ENCODE peak calls at places on chromosomes 4 and X, in six cellular contexts. One of them, this sample, is unnamed.

GRCh38 chrX:2451456-2452316 is 49.1 kb downstream of the DHRSX start:
- DNase-seq in neural crest cell: no peak
- DNase-seq in DMS79 treated with DMSO at 0.1 percent for 48 hours: no peak
- DNase-seq in occipital lobe: no peak
- DNase-seq in activated naive CD4-positive, alpha-beta T cell treated with anti-CD3 and anti-CD28 coated beads, Interleukin-2, amount 10 ng/mL, durations not matched to agents 7 days and 5 days: no peak
- DNase-seq in cardiac fibroblast: peak; percentile 52
- DNase-seq in this sample: peak; percentile 61

GRCh38 chr4:187027231-187027760 is 303.6 kb upstream of the FAT1 start:
- DNase-seq in activated naive CD4-positive, alpha-beta T cell treated with anti-CD3 and anti-CD28 coated beads, Interleukin-2, amount 10 ng/mL, durations not matched to agents 7 days and 5 days: no peak
- DNase-seq in cardiac fibroblast: no peak
- DNase-seq in occipital lobe: no peak
- DNase-seq in neural crest cell: no peak
- DNase-seq in DMS79 treated with DMSO at 0.1 percent for 48 hours: no peak
- DNase-seq in this sample: no peak

GRCh38 chrX:53003111-53003510 is 44.8 kb upstream of the FAM156A start:
- DNase-seq in DMS79 treated with DMSO at 0.1 percent for 48 hours: no peak
- DNase-seq in cardiac fibroblast: peak; percentile 25
- DNase-seq in activated naive CD4-positive, alpha-beta T cell treated with anti-CD3 and anti-CD28 coated beads, Interleukin-2, amount 10 ng/mL, durations not matched to agents 7 days and 5 days: no peak
- DNase-seq in neural crest cell: no peak
- DNase-seq in occipital lobe: no peak
- DNase-seq in this sample: no peak

GRCh38 chrX:42269186-42269585 is 345.8 kb upstream of the CASK start:
- DNase-seq in neural crest cell: no peak
- DNase-seq in cardiac fibroblast: peak; percentile 29
- DNase-seq in activated naive CD4-positive, alpha-beta T cell treated with anti-CD3 and anti-CD28 coated beads, Interleukin-2, amount 10 ng/mL, durations not matched to agents 7 days and 5 days: no peak
- DNase-seq in occipital lobe: no peak
- DNase-seq in DMS79 treated with DMSO at 0.1 percent for 48 hours: no peak
- DNase-seq in this sample: no peak

GRCh38 chrX:48794993-48795501 is 6.8 kb upstream of the HDAC6 start:
- DNase-seq in cardiac fibroblast: peak; percentile 69
- DNase-seq in neural crest cell: no peak
- DNase-seq in DMS79 treated with DMSO at 0.1 percent for 48 hours: no peak
- DNase-seq in occipital lobe: no peak
- DNase-seq in activated naive CD4-positive, alpha-beta T cell treated with anti-CD3 and anti-CD28 coated beads, Interleukin-2, amount 10 ng/mL, durations not matched to agents 7 days and 5 days: no peak
- DNase-seq in this sample: peak; percentile 53

GRCh38 chr4:160724063-160724462 is 1439.7 kb downstream of the FSTL5 start:
- DNase-seq in cardiac fibroblast: no peak
- DNase-seq in occipital lobe: no peak
- DNase-seq in neural crest cell: no peak
- DNase-seq in activated naive CD4-positive, alpha-beta T cell treated with anti-CD3 and anti-CD28 coated beads, Interleukin-2, amount 10 ng/mL, durations not matched to agents 7 days and 5 days: no peak
- DNase-seq in DMS79 treated with DMSO at 0.1 percent for 48 hours: no peak
- DNase-seq in this sample: no peak

GRCh38 chr4:8414377-8414776 is 26.1 kb downstream of the ACOX3 start:
- DNase-seq in cardiac fibroblast: no peak
- DNase-seq in activated naive CD4-positive, alpha-beta T cell treated with anti-CD3 and anti-CD28 coated beads, Interleukin-2, amount 10 ng/mL, durations not matched to agents 7 days and 5 days: peak; percentile 45
- DNase-seq in neural crest cell: no peak
- DNase-seq in DMS79 treated with DMSO at 0.1 percent for 48 hours: no peak
- DNase-seq in occipital lobe: no peak
- DNase-seq in this sample: no peak

GRCh38 chr4:81844717-81845116 is 373.0 kb upstream of the RASGEF1B start:
- DNase-seq in activated naive CD4-positive, alpha-beta T cell treated with anti-CD3 and anti-CD28 coated beads, Interleukin-2, amount 10 ng/mL, durations not matched to agents 7 days and 5 days: peak; percentile 82
- DNase-seq in cardiac fibroblast: peak; percentile 82
- DNase-seq in neural crest cell: peak; percentile 68
- DNase-seq in occipital lobe: peak; percentile 31
- DNase-seq in DMS79 treated with DMSO at 0.1 percent for 48 hours: peak; percentile 28
- DNase-seq in this sample: peak; percentile 17

GRCh38 chr4:86497980-86498379 is 96.1 kb upstream of the PTPN13 start:
- DNase-seq in DMS79 treated with DMSO at 0.1 percent for 48 hours: no peak
- DNase-seq in cardiac fibroblast: peak; percentile 15
- DNase-seq in neural crest cell: no peak
- DNase-seq in occipital lobe: no peak
- DNase-seq in activated naive CD4-positive, alpha-beta T cell treated with anti-CD3 and anti-CD28 coated beads, Interleukin-2, amount 10 ng/mL, durations not matched to agents 7 days and 5 days: no peak
- DNase-seq in this sample: no peak

GRCh38 chr4:2292679-2293108 is 30.8 kb upstream of the MXD4 start:
- DNase-seq in DMS79 treated with DMSO at 0.1 percent for 48 hours: no peak
- DNase-seq in activated naive CD4-positive, alpha-beta T cell treated with anti-CD3 and anti-CD28 coated beads, Interleukin-2, amount 10 ng/mL, durations not matched to agents 7 days and 5 days: no peak
- DNase-seq in neural crest cell: no peak
- DNase-seq in cardiac fibroblast: peak; percentile 25
- DNase-seq in occipital lobe: no peak
- DNase-seq in this sample: peak; percentile 34

GRCh38 chr4:26132858-26133257 is 188.0 kb upstream of the RBPJ start:
- DNase-seq in activated naive CD4-positive, alpha-beta T cell treated with anti-CD3 and anti-CD28 coated beads, Interleukin-2, amount 10 ng/mL, durations not matched to agents 7 days and 5 days: no peak
- DNase-seq in cardiac fibroblast: no peak
- DNase-seq in occipital lobe: no peak
- DNase-seq in neural crest cell: no peak
- DNase-seq in DMS79 treated with DMSO at 0.1 percent for 48 hours: no peak
- DNase-seq in this sample: no peak

GRCh38 chr4:7964890-7965662 is 25.4 kb upstream of the AFAP1 start:
- DNase-seq in DMS79 treated with DMSO at 0.1 percent for 48 hours: no peak
- DNase-seq in neural crest cell: no peak
- DNase-seq in activated naive CD4-positive, alpha-beta T cell treated with anti-CD3 and anti-CD28 coated beads, Interleukin-2, amount 10 ng/mL, durations not matched to agents 7 days and 5 days: peak; percentile 46
- DNase-seq in cardiac fibroblast: peak; percentile 81
- DNase-seq in occipital lobe: no peak
- DNase-seq in this sample: no peak

GRCh38 chr4:19831644-19832285 is 419.9 kb upstream of the SLIT2 start:
- DNase-seq in DMS79 treated with DMSO at 0.1 percent for 48 hours: no peak
- DNase-seq in cardiac fibroblast: peak; percentile 7
- DNase-seq in activated naive CD4-positive, alpha-beta T cell treated with anti-CD3 and anti-CD28 coated beads, Interleukin-2, amount 10 ng/mL, durations not matched to agents 7 days and 5 days: no peak
- DNase-seq in neural crest cell: no peak
- DNase-seq in occipital lobe: no peak
- DNase-seq in this sample: peak; percentile 77

GRCh38 chr4:127479031-127479622 is 153.6 kb upstream of the INTU start:
- DNase-seq in cardiac fibroblast: peak; percentile 61
- DNase-seq in DMS79 treated with DMSO at 0.1 percent for 48 hours: no peak
- DNase-seq in activated naive CD4-positive, alpha-beta T cell treated with anti-CD3 and anti-CD28 coated beads, Interleukin-2, amount 10 ng/mL, durations not matched to agents 7 days and 5 days: no peak
- DNase-seq in occipital lobe: no peak
- DNase-seq in neural crest cell: peak; percentile 11
- DNase-seq in this sample: peak; percentile 9

GRCh38 chr4:111849726-111850284 is 295.4 kb upstream of the FAM241A start:
- DNase-seq in activated naive CD4-positive, alpha-beta T cell treated with anti-CD3 and anti-CD28 coated beads, Interleukin-2, amount 10 ng/mL, durations not matched to agents 7 days and 5 days: no peak
- DNase-seq in neural crest cell: no peak
- DNase-seq in cardiac fibroblast: no peak
- DNase-seq in DMS79 treated with DMSO at 0.1 percent for 48 hours: no peak
- DNase-seq in occipital lobe: no peak
- DNase-seq in this sample: no peak

GRCh38 chrX:47817421-47817820 is 19.3 kb upstream of the ZNF81 start:
- DNase-seq in DMS79 treated with DMSO at 0.1 percent for 48 hours: no peak
- DNase-seq in neural crest cell: no peak
- DNase-seq in activated naive CD4-positive, alpha-beta T cell treated with anti-CD3 and anti-CD28 coated beads, Interleukin-2, amount 10 ng/mL, durations not matched to agents 7 days and 5 days: no peak
- DNase-seq in occipital lobe: no peak
- DNase-seq in cardiac fibroblast: no peak
- DNase-seq in this sample: no peak

GRCh38 chrX:1336331-1337143 is at the start of gene IL3RA:
- DNase-seq in DMS79 treated with DMSO at 0.1 percent for 48 hours: no peak
- DNase-seq in activated naive CD4-positive, alpha-beta T cell treated with anti-CD3 and anti-CD28 coated beads, Interleukin-2, amount 10 ng/mL, durations not matched to agents 7 days and 5 days: peak; percentile 57
- DNase-seq in cardiac fibroblast: peak; percentile 40
- DNase-seq in neural crest cell: no peak
- DNase-seq in occipital lobe: peak; percentile 9
- DNase-seq in this sample: no peak

GRCh38 chr4:124167602-124168001 is 544.9 kb downstream of the ANKRD50 start:
- DNase-seq in occipital lobe: no peak
- DNase-seq in cardiac fibroblast: no peak
- DNase-seq in activated naive CD4-positive, alpha-beta T cell treated with anti-CD3 and anti-CD28 coated beads, Interleukin-2, amount 10 ng/mL, durations not matched to agents 7 days and 5 days: no peak
- DNase-seq in DMS79 treated with DMSO at 0.1 percent for 48 hours: no peak
- DNase-seq in neural crest cell: no peak
- DNase-seq in this sample: no peak

This sample was measured in HCEC 1CT.